ENCODE peak calls at places on chromosomes 13 and 19, in five cellular contexts. One of them, this sample, is unnamed.

GRCh38 chr13:28136916-28137315 is 1.4 kb upstream of the PAN3 start:
- DNase-seq in AG09319: no peak
- DNase-seq in thyroid gland: no peak
- DNase-seq in GM12865: peak
- DNase-seq in Caco-2: no peak
- DNase-seq in this sample: no peak

GRCh38 chr13:23447927-23448326 is 14.4 kb upstream of the SACS start:
- DNase-seq in GM12865: no peak
- DNase-seq in Caco-2: no peak
- DNase-seq in AG09319: peak
- DNase-seq in thyroid gland: no peak
- DNase-seq in this sample: no peak

GRCh38 chr13:67076378-67076777 is 153.8 kb downstream of the PCDH9 start:
- DNase-seq in thyroid gland: no peak
- DNase-seq in Caco-2: no peak
- DNase-seq in GM12865: no peak
- DNase-seq in AG09319: no peak
- DNase-seq in this sample: no peak

GRCh38 chr13:51902776-51903175 is 41.0 kb downstream of the CCDC70 start:
- DNase-seq in Caco-2: no peak
- DNase-seq in GM12865: peak
- DNase-seq in thyroid gland: no peak
- DNase-seq in AG09319: no peak
- DNase-seq in this sample: no peak

GRCh38 chr19:30049226-30049625 is 107.2 kb downstream of the URI1 start:
- DNase-seq in AG09319: no peak
- DNase-seq in Caco-2: no peak
- DNase-seq in GM12865: no peak
- DNase-seq in thyroid gland: no peak
- DNase-seq in this sample: no peak

GRCh38 chr13:66329988-66330429 is 900.1 kb downstream of the PCDH9 start:
- DNase-seq in GM12865: no peak
- DNase-seq in AG09319: no peak
- DNase-seq in thyroid gland: no peak
- DNase-seq in Caco-2: no peak
- DNase-seq in this sample: no peak

GRCh38 chr13:51212808-51213728 is 9.1 kb upstream of the FAM124A start:
- DNase-seq in GM12865: no peak
- DNase-seq in thyroid gland: no peak
- DNase-seq in AG09319: no peak
- DNase-seq in Caco-2: no peak
- DNase-seq in this sample: no peak

GRCh38 chr13:38707433-38707832 is 20.6 kb downstream of the FREM2 start:
- DNase-seq in GM12865: no peak
- DNase-seq in thyroid gland: no peak
- DNase-seq in Caco-2: no peak
- DNase-seq in AG09319: no peak
- DNase-seq in this sample: no peak

GRCh38 chr19:48571378-48572162 is 19.6 kb downstream of the SULT2B1 start:
- DNase-seq in GM12865: no peak
- DNase-seq in AG09319: no peak
- DNase-seq in Caco-2: peak
- DNase-seq in thyroid gland: peak
- DNase-seq in this sample: no peak

GRCh38 chr19:23996549-23996948 is 81.9 kb downstream of the ZNF726 start:
- DNase-seq in AG09319: no peak
- DNase-seq in GM12865: no peak
- DNase-seq in Caco-2: peak
- DNase-seq in thyroid gland: no peak
- DNase-seq in this sample: no peak

DNA sequence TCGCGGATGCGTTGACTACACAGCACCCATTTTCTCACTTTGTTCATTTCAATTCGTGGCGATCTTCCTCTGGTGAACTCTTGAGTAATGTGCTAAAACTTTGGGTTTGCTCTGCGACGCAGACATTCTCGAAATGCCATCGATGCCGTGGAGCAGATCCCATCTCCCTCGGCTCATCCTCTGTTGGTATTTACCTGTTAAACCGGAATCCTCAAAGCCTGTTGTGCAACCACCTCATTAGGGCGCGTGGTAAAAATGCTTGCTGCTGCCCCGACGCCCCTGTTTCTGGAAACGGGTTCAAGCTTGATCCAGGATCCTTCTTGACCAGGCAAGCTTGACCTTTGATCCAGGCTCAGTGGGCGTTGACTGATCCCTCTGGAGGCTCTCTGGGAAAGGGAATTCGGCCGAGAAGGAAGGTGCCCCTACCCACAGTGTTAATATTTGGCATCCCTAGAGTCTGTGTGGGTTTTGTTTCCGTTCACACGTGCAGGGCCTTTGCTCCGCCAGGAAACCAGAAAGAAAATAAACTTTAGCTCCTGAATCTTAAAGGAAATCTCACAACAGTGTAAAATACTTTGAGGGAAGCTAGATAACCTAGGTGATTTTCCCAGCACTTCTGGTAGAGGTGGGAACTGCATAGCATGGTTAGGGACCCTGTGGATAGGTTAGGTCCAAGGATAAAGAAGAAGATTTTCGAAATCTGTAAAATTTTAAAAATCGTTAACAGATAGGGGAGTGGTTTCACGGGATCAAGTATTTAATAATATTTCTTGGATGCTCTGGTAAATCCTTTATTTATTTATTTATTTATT is 1.0 kb downstream of the LSM14A start:
- DNase-seq in AG09319: no peak
- DNase-seq in GM12865: peak
- DNase-seq in thyroid gland: peak
- DNase-seq in Caco-2: peak
- DNase-seq in this sample: peak
- TF ChIP-seq CTCF in AG09319: no peak
- TF ChIP-seq CTCF in GM12865: no peak
- TF ChIP-seq CTCF in thyroid gland: no peak
- TF ChIP-seq CTCF in Caco-2: peak
- TF ChIP-seq CTCF in this sample: no peak

GRCh38 chr13:73273276-73273675 is 214.5 kb downstream of the KLF5 start:
- DNase-seq in thyroid gland: no peak
- DNase-seq in AG09319: no peak
- DNase-seq in GM12865: no peak
- DNase-seq in Caco-2: no peak
- DNase-seq in this sample: no peak

GRCh38 chr13:73272831-73273230 is 214.0 kb downstream of the KLF5 start:
- DNase-seq in AG09319: no peak
- DNase-seq in Caco-2: no peak
- DNase-seq in GM12865: no peak
- DNase-seq in thyroid gland: no peak
- DNase-seq in this sample: no peak

GRCh38 chr13:73273737-73274136 is 214.9 kb downstream of the KLF5 start:
- DNase-seq in Caco-2: no peak
- DNase-seq in thyroid gland: no peak
- DNase-seq in GM12865: no peak
- DNase-seq in AG09319: no peak
- DNase-seq in this sample: no peak

GRCh38 chr13:73274147-73274546 is 215.3 kb downstream of the KLF5 start:
- DNase-seq in thyroid gland: no peak
- DNase-seq in AG09319: no peak
- DNase-seq in Caco-2: no peak
- DNase-seq in GM12865: no peak
- DNase-seq in this sample: no peak

GRCh38 chr13:73275163-73275562 is 216.4 kb downstream of the KLF5 start:
- DNase-seq in thyroid gland: no peak
- DNase-seq in Caco-2: no peak
- DNase-seq in AG09319: no peak
- DNase-seq in GM12865: no peak
- DNase-seq in this sample: no peak
- TF ChIP-seq CTCF in thyroid gland: peak
- TF ChIP-seq CTCF in Caco-2: no peak
- TF ChIP-seq CTCF in AG09319: no peak
- TF ChIP-seq CTCF in GM12865: no peak
- TF ChIP-seq CTCF in this sample: no peak

GRCh38 chr19:13827656-13828055 is 32.4 kb downstream of the ZSWIM4 start:
- DNase-seq in AG09319: no peak
- DNase-seq in thyroid gland: no peak
- DNase-seq in Caco-2: no peak
- DNase-seq in GM12865: no peak
- DNase-seq in this sample: no peak

GRCh38 chr19:13823901-13824300 is 28.7 kb downstream of the ZSWIM4 start:
- DNase-seq in thyroid gland: no peak
- DNase-seq in AG09319: no peak
- DNase-seq in Caco-2: no peak
- DNase-seq in GM12865: no peak
- DNase-seq in this sample: no peak

GRCh38 chr19:13826652-13827235 is 31.5 kb downstream of the ZSWIM4 start:
- DNase-seq in AG09319: no peak
- DNase-seq in GM12865: no peak
- DNase-seq in Caco-2: no peak
- DNase-seq in thyroid gland: no peak
- DNase-seq in this sample: no peak

GRCh38 chr19:13824703-13825102 is 29.5 kb downstream of the ZSWIM4 start:
- DNase-seq in thyroid gland: no peak
- DNase-seq in AG09319: no peak
- DNase-seq in GM12865: no peak
- DNase-seq in Caco-2: no peak
- DNase-seq in this sample: no peak

DNA sequence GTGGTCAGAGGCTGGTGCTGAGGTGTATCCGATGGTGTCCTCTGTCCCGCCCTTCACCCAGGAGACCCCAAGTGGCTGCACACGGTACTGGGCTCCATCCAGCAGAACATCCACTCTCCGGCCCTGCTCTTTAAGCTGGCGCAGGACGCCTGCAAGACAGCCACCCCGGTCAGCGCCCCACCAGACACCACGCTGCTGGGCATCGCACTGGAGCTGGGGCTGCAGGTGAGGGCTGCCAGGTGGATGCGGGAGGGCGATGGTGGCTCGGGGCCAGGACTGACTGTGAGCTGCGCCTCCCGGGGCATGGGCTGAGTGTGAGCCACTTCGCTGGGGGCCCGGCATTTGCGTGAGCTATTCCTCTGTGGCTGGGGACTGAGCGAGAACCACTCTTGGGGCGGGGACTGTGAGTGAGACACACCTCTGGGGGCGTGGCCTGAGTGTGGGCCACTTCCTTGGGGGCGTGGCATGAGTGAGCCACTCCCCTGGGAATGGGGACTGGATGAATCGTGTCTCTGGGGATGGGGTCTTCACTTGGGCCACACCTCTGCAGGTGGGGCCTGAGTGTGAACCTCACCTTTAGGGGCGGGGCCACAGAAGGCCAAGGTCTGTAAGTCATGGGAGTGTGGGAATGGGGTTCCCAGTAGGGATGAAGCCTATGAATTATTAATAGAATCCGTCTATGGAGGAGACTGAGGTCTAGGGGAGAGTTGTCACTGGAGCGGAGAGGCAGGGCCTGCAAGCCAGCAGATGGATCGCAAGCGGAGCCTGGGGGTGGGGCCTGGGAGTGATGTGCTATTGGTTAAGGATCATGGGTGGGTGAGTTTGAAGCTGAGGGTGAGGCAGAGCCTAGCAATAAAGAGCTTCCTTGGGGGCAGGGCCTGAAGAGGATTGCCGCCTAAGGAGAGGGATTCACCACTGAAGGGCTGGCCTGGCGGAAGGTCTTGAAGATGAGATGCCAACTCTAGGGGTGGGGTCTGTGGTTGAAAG is 30.5 kb downstream of the ZSWIM4 start:
- DNase-seq in thyroid gland: no peak
- DNase-seq in AG09319: no peak
- DNase-seq in GM12865: no peak
- DNase-seq in Caco-2: peak
- DNase-seq in this sample: no peak
- TF ChIP-seq CTCF in thyroid gland: no peak
- TF ChIP-seq CTCF in AG09319: no peak
- TF ChIP-seq CTCF in GM12865: peak
- TF ChIP-seq CTCF in Caco-2: no peak
- TF ChIP-seq CTCF in this sample: no peak

DNA sequence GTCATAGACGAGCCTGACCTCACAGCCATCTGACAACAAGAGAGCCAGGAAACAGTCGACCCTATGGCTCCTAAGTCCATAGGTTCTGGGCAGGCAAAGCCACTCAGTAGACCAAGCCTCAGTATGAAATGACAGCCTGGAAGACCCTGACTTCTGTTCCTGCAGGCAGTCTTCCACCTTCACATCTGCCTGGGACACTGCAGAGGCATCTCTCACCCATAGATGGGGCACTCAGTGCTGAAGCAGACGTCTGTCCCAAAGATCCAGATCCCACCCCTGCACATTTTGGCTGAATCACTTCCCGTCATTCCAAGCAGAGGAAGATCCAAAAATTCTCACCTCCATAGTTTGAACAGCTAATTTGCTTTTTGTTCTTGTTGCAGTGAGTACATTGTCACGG is 139.3 kb upstream of the ZNF507 start:
- DNase-seq in thyroid gland: no peak
- DNase-seq in Caco-2: no peak
- DNase-seq in GM12865: no peak
- DNase-seq in AG09319: no peak
- DNase-seq in this sample: peak
- TF ChIP-seq CTCF in thyroid gland: no peak
- TF ChIP-seq CTCF in Caco-2: no peak
- TF ChIP-seq CTCF in GM12865: no peak
- TF ChIP-seq CTCF in AG09319: no peak
- TF ChIP-seq CTCF in this sample: no peak

DNA sequence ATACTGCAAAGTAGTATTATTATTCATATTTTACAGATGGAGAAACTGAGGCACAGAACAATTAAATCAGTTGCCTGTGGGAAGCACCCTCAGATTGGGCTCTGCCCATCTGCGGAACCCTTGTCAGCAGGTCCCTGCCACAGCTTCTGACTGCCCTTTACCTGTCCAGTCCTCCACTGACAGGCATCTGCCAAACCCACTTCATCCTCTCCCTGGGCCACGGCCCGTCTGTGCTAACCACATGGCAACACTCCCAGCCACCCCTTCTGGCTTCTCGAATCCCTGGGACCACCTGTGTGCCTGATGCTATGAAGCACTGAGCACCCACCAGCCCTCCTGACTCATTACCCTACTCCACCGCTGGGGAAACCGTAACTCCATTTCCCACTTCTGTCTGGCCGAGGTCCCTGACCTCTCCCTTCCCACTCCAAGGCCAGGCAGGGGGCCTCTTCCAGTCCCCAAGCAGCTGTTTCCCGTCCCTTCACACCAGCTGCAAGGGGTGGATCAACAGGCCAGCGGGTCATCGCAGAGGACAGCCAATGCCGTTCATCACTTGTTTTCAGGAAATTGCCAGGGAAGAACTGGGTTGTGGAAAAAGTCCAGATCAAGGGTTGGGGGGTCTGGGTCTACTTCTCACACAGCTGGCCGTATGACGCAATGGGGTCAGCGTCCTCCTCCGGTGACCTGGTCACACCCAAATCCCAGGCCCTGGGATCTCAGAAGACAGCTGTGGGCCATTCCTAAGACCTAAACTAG is 2.5 kb downstream of the KANK3 start:
- DNase-seq in thyroid gland: peak
- DNase-seq in Caco-2: no peak
- DNase-seq in AG09319: no peak
- DNase-seq in GM12865: no peak
- DNase-seq in this sample: no peak
- TF ChIP-seq CTCF in thyroid gland: no peak
- TF ChIP-seq CTCF in Caco-2: no peak
- TF ChIP-seq CTCF in AG09319: no peak
- TF ChIP-seq CTCF in GM12865: peak
- TF ChIP-seq CTCF in this sample: no peak